ENCODE peak calls at places on chromosome 9, in seven cellular contexts. H is OCI-LY7; G is transverse colon; W is Karpas-422; A is CD8-positive, alpha-beta T cell; M is spleen; I is left lung. N is an unnamed sample.
A peak's percentile ranks its signal among the peaks of the same experiment; 100 is the strongest.

GRCh38 chr9:91261417-91261816 is 100.3 kb downstream of the AUH start:
- DNase-seq in A (no peak), I (no peak), G (no peak), H (no peak), M (no peak), W (no peak), N (no peak)

GRCh38 chr9:86687788-86688187 is 259.5 kb downstream of the GAS1 start:
- DNase-seq in G (no peak), A (no peak), I (no peak), M (no peak), H (no peak), W (no peak), N (no peak)

GRCh38 chr9:121743441-121744001 is 92.1 kb downstream of the DAB2IP start:
- DNase-seq in M (peak; percentile 87), G (peak; percentile 82), I (peak; percentile 87), A (no peak), H (no peak), W (no peak), N (peak; percentile 82)

GRCh38 chr9:28782630-28783029 is 1209.3 kb upstream of the C9orf72 start:
- DNase-seq in I (no peak), W (no peak), M (no peak), G (no peak), H (no peak), A (no peak), N (no peak)

GRCh38 chr9:9874270-9874669 is 738.5 kb downstream of the PTPRD start:
- DNase-seq in H (no peak), A (no peak), M (no peak), I (no peak), W (no peak), G (no peak), N (no peak)

GRCh38 chr9:136088939-136089696 is 6.0 kb downstream of the NACC2 start:
- DNase-seq in H (no peak), M (peak; percentile 77), A (no peak), W (peak; percentile 55), I (peak; percentile 32), G (no peak), N (no peak)

GRCh38 chr9:109417585-109418544 is 80.2 kb downstream of the PTPN3 start:
- DNase-seq in M (no peak), G (no peak), W (no peak), A (no peak), H (peak; percentile 21), I (no peak), N (no peak)

GRCh38 chr9:95005276-95006141 is 279.0 kb downstream of the AOPEP start:
- DNase-seq in A (no peak), W (no peak), M (no peak), H (no peak), G (no peak), I (no peak), N (no peak)

GRCh38 chr9:89924611-89925010 is 319.8 kb downstream of the GADD45G start:
- DNase-seq in I (no peak), G (no peak), H (no peak), A (no peak), W (no peak), M (no peak), N (no peak)

GRCh38 chr9:133060417-133060841 is 1.4 kb upstream of the CEL start:
- DNase-seq in H (peak; percentile 51), M (no peak), A (no peak), W (no peak), I (no peak), G (no peak), N (no peak)

GRCh38 chr9:35771524-35771923 is 17.4 kb upstream of the MSMP start:
- DNase-seq in W (no peak), M (no peak), H (no peak), A (no peak), G (peak; percentile 37), I (no peak), N (no peak)

GRCh38 chr9:36903541-36904435 is 130.3 kb downstream of the PAX5 start:
- DNase-seq in I (no peak), W (no peak), A (no peak), G (no peak), M (no peak), H (no peak), N (peak; percentile 88)

GRCh38 chr9:125241863-125242739 is 958 bp upstream of the HSPA5 start:
- DNase-seq in M (peak; percentile 84), I (peak; percentile 43), H (no peak), W (peak; percentile 66), G (peak; percentile 40), A (no peak), N (no peak)

GRCh38 chr9:70120834-70121510 is 77.3 kb downstream of the MAMDC2 start:
- DNase-seq in H (no peak), W (no peak), M (no peak), G (peak; percentile 37), I (peak; percentile 55), A (no peak), N (peak; percentile 97)

GRCh38 chr9:5628183-5628529 is 751 bp upstream of the RIC1 start:
- DNase-seq in I (no peak), H (no peak), M (no peak), A (no peak), W (peak; percentile 55), G (no peak), N (no peak)

GRCh38 chr9:5628530-5629311 is at the start of gene RIC1:
- DNase-seq in H (peak; percentile 91), G (peak; percentile 94), M (peak; percentile 98), I (peak; percentile 93), W (peak; percentile 97), A (peak; percentile 94), N (peak; percentile 88)

GRCh38 chr9:5631021-5631420 is 2.1 kb downstream of the RIC1 start:
- DNase-seq in W (no peak), G (no peak), M (no peak), H (no peak), A (no peak), I (no peak), N (no peak)

GRCh38 chr9:5629312-5630037 is 568 bp downstream of the RIC1 start:
- DNase-seq in M (no peak), A (no peak), I (peak; percentile 59), H (peak; percentile 75), W (peak; percentile 96), G (peak; percentile 53), N (no peak)

GRCh38 chr9:5630038-5630507 is 1.2 kb downstream of the RIC1 start:
- DNase-seq in M (no peak), I (no peak), A (no peak), H (peak; percentile 56), W (peak; percentile 67), G (no peak), N (peak; percentile 28)
- H3K36me3 ChIP-seq in M (no peaks in the 10 kb centered on the region), I (no peaks in the 10 kb centered on the region), A (no peaks in the 10 kb centered on the region), H (peaks cover 26% of the 10 kb centered on the region), W (peaks cover 21% of the 10 kb centered on the region), G (no peaks in the 10 kb centered on the region), N (no peaks in the 10 kb centered on the region)

GRCh38 chr9:32483343-32483742 is 42.7 kb downstream of the RIGI start:
- DNase-seq in W (peak; percentile 51), H (peak; percentile 3), M (no peak), A (no peak), I (no peak), G (no peak), N (no peak)

GRCh38 chr9:32486839-32487562 is 39.0 kb downstream of the RIGI start:
- DNase-seq in W (no peak), H (no peak), I (no peak), A (no peak), M (no peak), G (no peak), N (peak; percentile 64)

GRCh38 chr9:32490601-32491000 is 35.4 kb downstream of the RIGI start:
- DNase-seq in M (no peak), I (no peak), W (no peak), H (no peak), A (no peak), G (no peak), N (no peak)

GRCh38 chr9:32487981-32488380 is 38.0 kb downstream of the RIGI start:
- DNase-seq in A (no peak), G (no peak), M (no peak), W (no peak), I (no peak), H (no peak), N (peak; percentile 72)
- H3K36me3 ChIP-seq in A (peaks cover 42% of the 10 kb centered on the region), G (peaks cover 20% of the 10 kb centered on the region), M (no peaks in the 10 kb centered on the region), W (peaks cover 7% of the 10 kb centered on the region), I (peaks cover 88% of the 10 kb centered on the region), H (no peaks in the 10 kb centered on the region), N (peaks cover 42% of the 10 kb centered on the region)

GRCh38 chr9:74513221-74513620 is 16.1 kb downstream of the RORB start:
- DNase-seq in W (no peak), I (no peak), H (no peak), M (no peak), G (no peak), A (no peak), N (no peak)
- H3K36me3 ChIP-seq in W (no peaks in the 10 kb centered on the region), I (no peaks in the 10 kb centered on the region), H (no peaks in the 10 kb centered on the region), M (no peaks in the 10 kb centered on the region), G (no peaks in the 10 kb centered on the region), A (no peaks in the 10 kb centered on the region), N (no peaks in the 10 kb centered on the region)

DNA sequence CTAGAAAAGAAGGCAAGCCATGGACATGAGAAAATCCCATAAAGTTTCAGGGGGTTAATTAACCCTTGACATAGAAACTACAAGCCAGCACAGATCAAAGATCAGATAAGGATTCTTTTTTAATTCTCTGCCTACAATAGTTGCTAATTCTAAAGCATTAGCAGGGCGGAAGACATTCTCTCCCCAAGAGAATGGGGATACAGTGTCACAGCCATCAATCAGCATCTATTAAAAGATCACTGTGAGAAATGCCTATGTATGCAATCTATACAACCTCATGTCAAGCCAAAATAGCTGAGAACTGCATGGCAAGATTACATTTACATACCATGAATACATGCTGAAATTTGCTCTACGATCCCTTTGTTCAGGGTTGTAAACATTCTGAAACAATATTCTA is 14.3 kb downstream of the VLDLR start:
- DNase-seq in A (no peak), M (no peak), W (no peak), G (no peak), I (no peak), H (no peak), N (no peak)
- H3K36me3 ChIP-seq in A (no peaks in the 10 kb centered on the region), M (no peaks in the 10 kb centered on the region), W (peaks cover 11% of the 10 kb centered on the region), G (no peaks in the 10 kb centered on the region), I (peaks cover 4% of the 10 kb centered on the region), H (no peaks in the 10 kb centered on the region), N (no peaks in the 10 kb centered on the region)

DNA sequence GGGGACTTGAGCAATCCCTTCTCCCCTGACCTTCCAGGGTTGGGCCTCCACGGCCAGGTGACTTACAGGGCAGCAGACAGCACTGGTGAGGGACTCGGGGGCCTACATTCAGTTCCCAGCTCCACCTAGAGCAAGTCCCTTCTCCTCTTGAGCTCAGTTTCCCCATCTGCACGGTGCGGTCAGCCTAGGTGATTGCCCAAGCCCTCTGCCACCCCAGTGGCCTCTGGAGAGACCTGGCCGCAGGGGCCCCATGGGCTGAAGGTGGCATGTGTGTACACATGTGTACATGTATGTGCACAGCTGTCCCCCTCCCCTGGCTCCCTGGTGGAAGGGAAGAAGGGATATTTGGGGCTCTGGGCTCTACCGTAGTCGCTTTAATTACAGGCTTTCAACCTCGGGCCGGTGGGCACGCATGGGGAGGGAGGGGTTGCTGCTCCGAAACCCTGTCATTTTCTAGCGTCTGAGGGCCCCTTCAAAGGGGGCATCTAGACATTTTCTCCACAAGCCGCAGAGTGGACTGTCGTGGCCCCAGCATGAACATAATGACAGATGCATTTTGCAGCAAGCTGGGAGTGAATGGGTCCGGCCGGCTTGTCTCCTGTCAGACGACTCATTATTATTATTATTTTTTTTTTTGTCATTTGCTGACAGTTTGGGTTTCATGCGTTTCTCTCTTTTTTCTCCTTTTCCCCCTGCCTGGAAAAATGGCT is 44.0 kb downstream of the ASS1 start:
- DNase-seq in W (no peak), H (no peak), M (no peak), G (no peak), A (no peak), I (no peak), N (no peak)
- H3K36me3 ChIP-seq in W (no peaks in the 10 kb centered on the region), H (no peaks in the 10 kb centered on the region), M (no peaks in the 10 kb centered on the region), G (no peaks in the 10 kb centered on the region), A (no peaks in the 10 kb centered on the region), I (peaks cover 23% of the 10 kb centered on the region), N (no peaks in the 10 kb centered on the region)

GRCh38 chr9:126399251-126399650 is 72.6 kb downstream of the MVB12B start:
- DNase-seq in G (no peak), H (no peak), W (no peak), I (no peak), A (no peak), M (no peak), N (peak; percentile 20)
- H3K36me3 ChIP-seq in G (no peaks in the 10 kb centered on the region), H (no peaks in the 10 kb centered on the region), W (no peaks in the 10 kb centered on the region), I (peaks cover 25% of the 10 kb centered on the region), A (no peaks in the 10 kb centered on the region), M (no peaks in the 10 kb centered on the region), N (no peaks in the 10 kb centered on the region)